ENCODE peak calls at places on chromosomes 12 and 14, in ten cellular contexts. H is astrocyte; E is A549; S is body of pancreas; W is pancreas; N is CD4-positive, alpha-beta memory T cell; C is CD8-positive, alpha-beta T cell; O is cardiac muscle cell; Z is uterus; P is IMR-90. B is an unnamed sample. For H3K4me1, the result is how much of the 10 kb centered on the place peaks cover.

GRCh38 chr12:18723752-18724151 is 14.1 kb downstream of the PLCZ1 start:
- DNase-seq in H (peak), O (peak), W (no peak), E (peak), N (no peak), P (peak), C (no peak), S (no peak), Z (no peak), B (no peak)

GRCh38 chr12:31224768-31225448 is 101.0 kb downstream of the SINHCAF start:
- DNase-seq in W (no peak), H (no peak), P (no peak), E (no peak), O (no peak), S (no peak), Z (no peak), N (no peak), C (no peak), B (no peak)

GRCh38 chr12:111942557-111942956 is 70.4 kb downstream of the TMEM116 start:
- DNase-seq in E (no peak), N (no peak), P (peak), H (peak), C (no peak), O (peak), S (no peak), W (no peak), Z (no peak), B (no peak)

GRCh38 chr12:116146386-116146785 is 131.1 kb downstream of the MED13L start:
- DNase-seq in H (no peak), E (no peak), W (no peak), Z (no peak), N (no peak), P (no peak), C (no peak), O (no peak), S (no peak), B (no peak)

GRCh38 chr14:24075485-24076301 is 4.3 kb downstream of the CPNE6 start:
- DNase-seq in S (peak), C (no peak), E (no peak), N (no peak), P (no peak), O (no peak), Z (no peak), W (no peak), H (no peak), B (no peak)

GRCh38 chr14:75044760-75045159 is 6.5 kb downstream of the MLH3 start:
- DNase-seq in H (no peak), Z (no peak), S (no peak), W (no peak), O (no peak), P (peak), N (no peak), C (no peak), E (no peak), B (no peak)

GRCh38 chr12:57491393-57492280 is 3.8 kb downstream of the MARS1 start:
- DNase-seq in H (no peak), Z (no peak), P (no peak), C (no peak), O (no peak), N (no peak), E (peak), S (no peak), W (no peak), B (no peak)

GRCh38 chr14:61438036-61438435 is 116.7 kb downstream of the PRKCH start:
- DNase-seq in H (no peak), S (no peak), P (no peak), Z (no peak), E (no peak), C (no peak), O (no peak), N (peak), W (no peak), B (no peak)

DNA sequence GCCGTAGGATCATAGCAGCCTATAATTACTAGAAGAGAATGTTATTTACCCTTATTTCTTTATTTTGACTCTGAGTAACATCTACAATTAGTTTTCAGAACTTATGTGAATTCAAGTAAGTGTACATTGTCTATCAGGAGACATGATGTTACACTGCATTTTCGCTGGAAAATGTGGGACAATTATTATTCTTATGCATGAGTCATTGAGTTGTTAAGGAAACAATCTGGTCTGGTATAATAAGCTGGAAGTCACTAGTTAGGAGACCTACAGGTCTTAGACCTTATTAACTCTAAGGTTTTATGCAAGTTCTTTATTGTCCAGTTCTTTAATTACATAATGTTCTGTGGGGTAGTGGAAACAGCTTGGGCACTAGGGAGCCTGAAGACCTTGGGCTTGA is 5.8 kb downstream of the KTN1 start:
- DNase-seq in W (no peak), Z (no peak), O (peak), S (no peak), P (peak), H (peak), N (no peak), C (no peak), E (no peak), B (no peak)
- H3K4me1 ChIP-seq in W (under half), Z (under half), O (half or more), S (half or more), P (under half), H (under half), N (half or more), C (half or more), E (half or more), B (under half)

GRCh38 chr14:99596772-99597171 is 7.2 kb downstream of the CCDC85C start:
- DNase-seq in W (no peak), C (no peak), Z (no peak), E (no peak), P (no peak), N (no peak), O (no peak), H (no peak), S (no peak), B (no peak)

GRCh38 chr14:99596071-99596627 is 7.9 kb downstream of the CCDC85C start:
- DNase-seq in P (no peak), W (peak), E (no peak), S (peak), N (no peak), C (no peak), O (no peak), Z (no peak), H (no peak), B (peak)

GRCh38 chr14:99599440-99599839 is 4.6 kb downstream of the CCDC85C start:
- DNase-seq in C (no peak), N (no peak), E (no peak), W (no peak), H (no peak), Z (no peak), O (no peak), S (no peak), P (no peak), B (no peak)

GRCh38 chr14:99598774-99599173 is 5.2 kb downstream of the CCDC85C start:
- DNase-seq in W (no peak), N (no peak), P (no peak), E (no peak), C (no peak), O (no peak), H (no peak), S (no peak), Z (no peak), B (no peak)

DNA sequence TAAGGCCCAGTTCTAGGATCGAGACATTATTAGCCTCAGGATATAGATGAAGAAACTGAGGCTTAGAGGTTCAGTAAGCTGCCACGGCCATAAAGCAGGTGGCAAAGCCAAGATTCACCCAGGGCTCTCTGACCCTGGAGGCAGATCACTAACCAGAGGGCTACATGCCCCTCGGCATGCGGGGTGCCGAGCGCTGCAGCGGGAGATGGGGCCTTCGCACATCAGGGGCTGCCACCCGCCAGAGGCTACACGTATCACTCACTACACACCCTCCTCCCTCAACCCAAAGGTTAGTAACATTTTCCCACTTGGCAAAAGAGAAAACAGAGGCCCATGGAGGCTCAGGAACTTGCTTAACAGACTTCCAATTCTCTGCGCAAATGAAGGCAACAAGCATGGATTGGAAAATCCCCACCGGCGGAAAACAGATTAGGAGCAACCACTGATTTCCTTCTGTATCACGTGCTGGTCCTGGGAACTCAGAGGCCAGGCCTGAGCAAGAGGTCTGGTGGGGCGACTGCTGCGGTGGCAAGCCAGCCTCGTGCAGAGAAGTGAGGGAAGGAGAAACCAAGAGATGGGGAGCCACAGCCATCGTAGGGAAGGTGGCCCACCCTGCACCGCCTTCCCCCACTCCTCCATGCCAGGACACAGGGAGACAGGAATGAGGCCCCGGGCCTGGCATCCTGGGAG is 6.0 kb downstream of the CCDC85C start:
- DNase-seq in Z (no peak), W (no peak), O (no peak), N (no peak), E (no peak), H (no peak), S (no peak), P (no peak), C (no peak), B (no peak)
- H3K4me1 ChIP-seq in Z (under half), W (under half), O (under half), N (half or more), E (half or more), H (under half), S (half or more), P (under half), C (under half), B (under half)

GRCh38 chr12:132380646-132381045 is 51.3 kb upstream of the GALNT9 start:
- DNase-seq in H (no peak), S (no peak), O (no peak), E (no peak), P (no peak), Z (no peak), W (no peak), N (no peak), C (no peak), B (no peak)

GRCh38 chr12:132379576-132379975 is 50.2 kb upstream of the GALNT9 start:
- DNase-seq in W (no peak), Z (no peak), N (no peak), H (no peak), E (no peak), S (no peak), P (no peak), C (no peak), O (no peak), B (no peak)

GRCh38 chr12:132377147-132377546 is 47.8 kb upstream of the GALNT9 start:
- DNase-seq in Z (no peak), E (no peak), W (no peak), C (no peak), H (no peak), P (no peak), S (no peak), O (no peak), N (no peak), B (no peak)

GRCh38 chr12:132376464-132376830 is 47.1 kb upstream of the GALNT9 start:
- DNase-seq in N (no peak), H (no peak), S (no peak), P (no peak), O (no peak), Z (no peak), W (no peak), C (no peak), E (no peak), B (no peak)

DNA sequence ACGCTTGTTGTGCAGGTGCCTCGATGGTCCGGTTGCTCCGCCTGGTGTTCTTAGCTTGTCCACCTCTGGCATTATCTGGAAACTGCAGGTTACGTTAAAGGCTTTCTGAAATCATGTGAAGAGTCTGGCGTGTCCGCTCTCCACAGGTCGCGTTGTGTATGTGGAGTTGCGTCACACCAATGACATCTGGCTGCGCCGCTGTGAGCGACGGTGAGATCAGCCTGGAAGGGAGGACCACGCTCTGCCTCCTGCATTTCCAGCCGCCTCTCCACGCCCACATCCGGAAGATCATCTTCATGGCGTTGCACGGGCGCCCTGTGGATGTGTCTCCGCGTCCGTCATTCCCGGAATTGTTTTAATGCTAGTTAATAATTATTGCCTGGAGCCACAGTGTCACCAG is 50.6 kb upstream of the GALNT9 start:
- DNase-seq in C (no peak), P (no peak), S (no peak), E (peak), Z (no peak), W (no peak), O (no peak), H (no peak), N (no peak), B (no peak)
- H3K4me1 ChIP-seq in C (under half), P (under half), S (under half), E (under half), Z (under half), W (under half), O (under half), H (under half), N (under half), B (under half)

GRCh38 chr12:76424941-76425340 is 76.7 kb upstream of the BBS10 start:
- DNase-seq in E (no peak), H (no peak), W (no peak), C (no peak), Z (no peak), P (no peak), N (no peak), S (no peak), O (no peak), B (no peak)

GRCh38 chr12:76426160-76426559 is 77.9 kb upstream of the BBS10 start:
- DNase-seq in W (no peak), Z (no peak), H (no peak), C (no peak), S (no peak), O (no peak), E (no peak), P (no peak), N (no peak), B (no peak)

GRCh38 chr12:76422878-76423438 is 74.7 kb upstream of the BBS10 start:
- DNase-seq in W (no peak), H (peak), O (peak), N (no peak), S (no peak), P (peak), C (no peak), E (no peak), Z (no peak), B (no peak)

GRCh38 chr12:76432733-76433132 is 84.5 kb upstream of the BBS10 start:
- DNase-seq in E (no peak), O (no peak), P (no peak), W (no peak), C (no peak), S (no peak), N (no peak), Z (no peak), H (no peak), B (no peak)

DNA sequence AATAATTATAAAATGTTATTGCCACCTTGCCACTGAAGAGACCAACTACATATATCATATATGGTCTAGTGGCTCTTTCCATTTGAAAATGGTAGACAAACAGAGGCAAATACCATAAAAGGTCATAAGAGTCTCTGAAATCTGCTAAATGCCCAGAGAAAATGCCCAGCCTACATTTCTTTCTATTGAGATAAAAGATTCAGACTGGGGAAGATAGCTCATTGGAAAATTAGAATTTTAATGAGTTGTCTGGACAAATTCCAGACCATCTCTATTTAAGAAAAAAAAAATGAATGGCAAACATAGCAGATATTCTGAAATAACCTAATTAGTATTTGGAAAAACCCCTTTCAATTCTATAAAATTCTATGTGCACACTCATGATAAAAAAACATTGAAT is 79.9 kb upstream of the BBS10 start:
- DNase-seq in P (no peak), N (no peak), W (no peak), E (no peak), O (no peak), H (no peak), S (no peak), Z (no peak), C (no peak), B (no peak)
- H3K4me1 ChIP-seq in P (under half), N (under half), W (under half), E (under half), O (under half), H (under half), S (under half), Z (under half), C (under half), B (under half)

DNA sequence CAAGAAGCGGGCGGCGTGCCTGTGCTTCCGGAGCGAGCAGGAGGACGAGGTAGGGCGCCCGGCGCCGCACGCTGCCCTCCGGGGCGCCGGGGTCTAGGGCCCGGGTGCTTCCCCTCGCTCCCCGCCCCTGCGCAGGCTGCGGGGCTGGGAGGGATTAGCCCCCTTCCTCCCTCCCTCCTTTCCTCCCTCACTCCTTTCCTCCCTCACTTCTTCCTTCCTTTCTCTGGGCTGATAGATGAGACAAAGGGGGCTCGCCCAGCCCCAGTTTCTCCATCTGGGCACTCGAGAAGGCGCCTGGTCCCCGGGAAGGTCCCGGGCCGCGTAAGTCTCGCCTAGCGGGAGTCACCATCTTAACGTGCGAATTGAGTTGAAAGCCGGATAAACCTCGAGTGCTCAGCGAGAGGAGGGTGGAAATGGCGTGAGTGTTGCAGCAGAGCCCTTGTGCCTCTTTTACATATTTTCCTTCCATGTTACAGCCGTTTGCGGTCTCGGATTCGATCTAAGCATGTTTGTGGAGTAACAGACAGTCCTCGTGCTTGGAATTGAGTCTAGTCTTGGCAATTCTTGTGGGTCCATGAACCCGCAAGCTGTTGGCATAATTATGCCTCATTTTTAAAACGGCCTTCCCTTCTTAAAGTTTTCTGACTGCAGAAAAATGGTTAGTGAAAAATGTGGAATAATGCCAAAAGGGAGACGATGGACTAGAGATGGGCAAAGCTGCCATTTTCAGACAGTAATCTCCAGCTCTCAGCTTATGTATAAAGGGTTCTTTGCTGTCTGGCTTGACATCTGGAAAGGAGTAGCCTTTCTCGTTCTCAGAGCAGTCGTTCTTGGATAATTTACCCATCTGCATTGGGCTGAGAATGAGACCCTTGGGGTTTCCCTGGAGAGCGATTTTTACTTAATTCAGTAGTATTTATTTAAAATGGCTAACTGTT is 917 bp downstream of the NUDT4 start:
- DNase-seq in E (peak), W (no peak), C (peak), S (peak), P (peak), N (peak), H (peak), O (peak), Z (peak), B (peak)
- H3K4me1 ChIP-seq in E (under half), W (under half), C (under half), S (under half), P (under half), N (under half), H (under half), O (under half), Z (under half), B (under half)

GRCh38 chr14:64701660-64702059 is 2.6 kb upstream of the PLEKHG3 start:
- DNase-seq in O (no peak), S (no peak), P (no peak), W (no peak), E (no peak), C (no peak), N (no peak), Z (no peak), H (no peak), B (no peak)
- H3K4me1 ChIP-seq in O (under half), S (under half), P (under half), W (under half), E (under half), C (under half), N (half or more), Z (under half), H (under half), B (under half)

GRCh38 chr14:101075025-101075800 is 171.7 kb upstream of the RTL1 start:
- DNase-seq in S (no peak), E (no peak), Z (no peak), O (no peak), P (no peak), C (no peak), W (no peak), H (no peak), N (no peak), B (peak)
- H3K4me1 ChIP-seq in S (under half), E (under half), Z (under half), O (under half), P (under half), C (under half), W (under half), H (under half), N (under half), B (under half)